ENCODE peak calls at places on chromosomes 2 and 18, in six cellular contexts. N is H54; W is AG09309; S is effector memory CD8-positive, alpha-beta T cell; B is HuH-7.5; I is AG20443. A is an unnamed sample.

GRCh38 chr18:52894801-52895200 is 554.8 kb downstream of the DCC start:
- DNase-seq in N (no peak), W (no peak), S (no peak), B (no peak), I (no peak), A (no peak)

GRCh38 chr2:235612551-235612950 is 118.7 kb downstream of the AGAP1 start:
- DNase-seq in N (no peak), W (no peak), S (no peak), B (no peak), I (no peak), A (no peak)

GRCh38 chr18:3346487-3346886 is 84.6 kb downstream of the MYL12B start:
- DNase-seq in N (no peak), W (no peak), S (no peak), B (no peak), I (no peak), A (no peak)

GRCh38 chr2:32271063-32271462 is 6.4 kb upstream of the NLRC4 start:
- DNase-seq in N (no peak), W (no peak), S (no peak), B (no peak), I (no peak), A (no peak)

GRCh38 chr18:42649636-42650035 is 465.8 kb downstream of the RIT2 start:
- DNase-seq in N (no peak), W (no peak), S (no peak), B (no peak), I (no peak), A (no peak)

GRCh38 chr18:79857082-79857661 is 59.4 kb downstream of the KCNG2 start:
- DNase-seq in N (no peak), W (peak), S (no peak), B (no peak), I (peak), A (peak)

GRCh38 chr2:77404189-77404588 is 118.0 kb downstream of the LRRTM4 start:
- DNase-seq in N (no peak), W (no peak), S (no peak), B (no peak), I (no peak), A (no peak)

GRCh38 chr18:26458526-26459232 is 89.7 kb downstream of the KCTD1 start:
- DNase-seq in N (no peak), W (peak), S (no peak), B (no peak), I (peak), A (no peak)

GRCh38 chr2:164967781-164968228 is 12.5 kb upstream of the SLC38A11 start:
- DNase-seq in N (no peak), W (peak), S (no peak), B (no peak), I (peak), A (no peak)

GRCh38 chr2:220533485-220533884 is 906.1 kb downstream of the SLC4A3 start:
- DNase-seq in N (peak), W (no peak), S (no peak), B (no peak), I (peak), A (no peak)

GRCh38 chr2:88690591-88691338 is 708 bp upstream of the RPIA start:
- DNase-seq in N (peak), W (no peak), S (no peak), B (peak), I (peak), A (no peak)

GRCh38 chr2:162058973-162059668 is 14.9 kb downstream of the DPP4 start:
- DNase-seq in N (no peak), W (no peak), S (no peak), B (no peak), I (no peak), A (no peak)

GRCh38 chr18:53567935-53568574 is 656.4 kb downstream of the MBD2 start:
- DNase-seq in N (no peak), W (peak), S (no peak), B (peak), I (peak), A (no peak)

GRCh38 chr2:195660265-195660890 is 3.4 kb downstream of the SLC39A10 start:
- DNase-seq in N (no peak), W (peak), S (peak), B (peak), I (peak), A (peak)

GRCh38 chr2:72172478-72172877 is 24.8 kb upstream of the CYP26B1 start:
- DNase-seq in N (no peak), W (no peak), S (no peak), B (no peak), I (no peak), A (no peak)

GRCh38 chr2:9206991-9207640 is 504 bp downstream of the ASAP2 start:
- DNase-seq in N (no peak), W (no peak), S (no peak), B (peak), I (peak), A (peak)

GRCh38 chr2:142824756-142825155 is 52.7 kb upstream of the KYNU start:
- DNase-seq in N (no peak), W (no peak), S (no peak), B (no peak), I (no peak), A (no peak)

GRCh38 chr2:171574149-171574795 is 52.0 kb downstream of the CYBRD1 start:
- DNase-seq in N (peak), W (peak), S (peak), B (peak), I (peak), A (peak)

GRCh38 chr2:112636605-112637288 is 9.0 kb upstream of the SLC20A1 start:
- DNase-seq in N (no peak), W (no peak), S (no peak), B (no peak), I (no peak), A (no peak)

GRCh38 chr2:189552991-189553404 is 27.6 kb downstream of the SLC40A1 start:
- DNase-seq in N (no peak), W (no peak), S (no peak), B (no peak), I (no peak), A (no peak)

GRCh38 chr2:98474979-98475632 is 30.4 kb downstream of the INPP4A start:
- DNase-seq in N (no peak), W (no peak), S (no peak), B (no peak), I (no peak), A (no peak)

GRCh38 chr2:241035142-241035817 is 36.9 kb downstream of the SNED1 start:
- DNase-seq in N (no peak), W (no peak), S (peak), B (no peak), I (no peak), A (no peak)

GRCh38 chr2:141200191-141200590 is 930.6 kb downstream of the LRP1B start:
- DNase-seq in N (no peak), W (no peak), S (no peak), B (no peak), I (no peak), A (no peak)

GRCh38 chr2:51919395-51919794 is 887.5 kb upstream of the NRXN1 start:
- DNase-seq in N (no peak), W (no peak), S (no peak), B (no peak), I (no peak), A (no peak)

GRCh38 chr2:119483896-119484718 is 40.2 kb downstream of the SCTR start:
- DNase-seq in N (no peak), W (no peak), S (no peak), B (no peak), I (peak), A (no peak)

GRCh38 chr2:8076453-8077284 is 605.2 kb upstream of the ID2 start:
- DNase-seq in N (no peak), W (no peak), S (peak), B (no peak), I (no peak), A (no peak)

GRCh38 chr2:177433402-177433801 is 40.8 kb downstream of the AGPS start:
- DNase-seq in N (no peak), W (no peak), S (no peak), B (no peak), I (no peak), A (no peak)